ENCODE peak calls at places on chromosomes 12 and 14, in five cellular contexts. One of them, this sample, is unnamed.

GRCh38 chr12:65389436-65389835 is 111.0 kb downstream of the MSRB3 start:
- DNase-seq in mesenchymal stem cell: no peak
- DNase-seq in neuronal stem cell: no peak
- DNase-seq in pancreas: no peak
- DNase-seq in uterus: no peak
- DNase-seq in this sample: no peak

GRCh38 chr12:3416670-3417069 is 74.3 kb upstream of the PRMT8 start:
- DNase-seq in mesenchymal stem cell: no peak
- DNase-seq in neuronal stem cell: no peak
- DNase-seq in pancreas: no peak
- DNase-seq in uterus: no peak
- DNase-seq in this sample: no peak

GRCh38 chr14:55581011-55581806 is 1.2 kb downstream of the KTN1 start:
- DNase-seq in mesenchymal stem cell: peak; percentile 58
- DNase-seq in neuronal stem cell: no peak
- DNase-seq in pancreas: peak; percentile 44
- DNase-seq in uterus: peak; percentile 31
- DNase-seq in this sample: no peak

GRCh38 chr12:47808574-47809380 is 10.9 kb downstream of the HDAC7 start:
- DNase-seq in mesenchymal stem cell: peak; percentile 66
- DNase-seq in neuronal stem cell: no peak
- DNase-seq in pancreas: no peak
- DNase-seq in uterus: no peak
- DNase-seq in this sample: no peak

GRCh38 chr12:112971248-112971647 is 7.1 kb upstream of the OAS2 start:
- DNase-seq in mesenchymal stem cell: no peak
- DNase-seq in neuronal stem cell: no peak
- DNase-seq in pancreas: no peak
- DNase-seq in uterus: no peak
- DNase-seq in this sample: no peak

GRCh38 chr12:9710584-9711375 is 22.1 kb downstream of the CLECL1 start:
- DNase-seq in mesenchymal stem cell: no peak
- DNase-seq in neuronal stem cell: no peak
- DNase-seq in pancreas: no peak
- DNase-seq in uterus: no peak
- DNase-seq in this sample: no peak

GRCh38 chr12:47458273-47458672 is 247.6 kb downstream of the RPAP3 start:
- DNase-seq in mesenchymal stem cell: no peak
- DNase-seq in neuronal stem cell: no peak
- DNase-seq in pancreas: peak; percentile 11
- DNase-seq in uterus: no peak
- DNase-seq in this sample: no peak

GRCh38 chr12:111160350-111161142 is 208.3 kb downstream of the PHETA1 start:
- DNase-seq in mesenchymal stem cell: no peak
- DNase-seq in neuronal stem cell: no peak
- DNase-seq in pancreas: no peak
- DNase-seq in uterus: no peak
- DNase-seq in this sample: no peak

GRCh38 chr14:104334812-104335161 is 196.4 kb downstream of the KIF26A start:
- DNase-seq in mesenchymal stem cell: no peak
- DNase-seq in neuronal stem cell: no peak
- DNase-seq in pancreas: no peak
- DNase-seq in uterus: no peak
- DNase-seq in this sample: no peak

GRCh38 chr14:45664668-45665356 is 411.8 kb upstream of the MIS18BP1 start:
- DNase-seq in mesenchymal stem cell: no peak
- DNase-seq in neuronal stem cell: no peak
- DNase-seq in pancreas: no peak
- DNase-seq in uterus: no peak
- DNase-seq in this sample: no peak

GRCh38 chr12:6827437-6827894 is 741 bp upstream of the P3H3 start:
- DNase-seq in mesenchymal stem cell: peak; percentile 91
- DNase-seq in neuronal stem cell: peak; percentile 83
- DNase-seq in pancreas: peak; percentile 74
- DNase-seq in uterus: peak; percentile 92
- DNase-seq in this sample: peak; percentile 81

GRCh38 chr12:54602661-54603060 is 14.2 kb upstream of the PPP1R1A start:
- DNase-seq in mesenchymal stem cell: no peak
- DNase-seq in neuronal stem cell: no peak
- DNase-seq in pancreas: no peak
- DNase-seq in uterus: no peak
- DNase-seq in this sample: no peak

GRCh38 chr12:71405884-71406283 is 33.7 kb upstream of the LGR5 start:
- DNase-seq in mesenchymal stem cell: no peak
- DNase-seq in neuronal stem cell: no peak
- DNase-seq in pancreas: no peak
- DNase-seq in uterus: no peak
- DNase-seq in this sample: no peak

GRCh38 chr14:21066882-21067502 is 3.1 kb upstream of the ARHGEF40 start:
- DNase-seq in mesenchymal stem cell: peak; percentile 19
- DNase-seq in neuronal stem cell: no peak
- DNase-seq in pancreas: no peak
- DNase-seq in uterus: no peak
- DNase-seq in this sample: no peak

GRCh38 chr12:120117961-120118709 is 1.6 kb upstream of the RAB35 start:
- DNase-seq in mesenchymal stem cell: peak; percentile 88
- DNase-seq in neuronal stem cell: no peak
- DNase-seq in pancreas: no peak
- DNase-seq in uterus: no peak
- DNase-seq in this sample: no peak

GRCh38 chr14:103136388-103137271 is 13.4 kb downstream of the TNFAIP2 start:
- DNase-seq in mesenchymal stem cell: peak; percentile 77
- DNase-seq in neuronal stem cell: no peak
- DNase-seq in pancreas: no peak
- DNase-seq in uterus: peak; percentile 69
- DNase-seq in this sample: peak; percentile 68

GRCh38 chr12:121793836-121794531 is 496 bp upstream of the RHOF start:
- DNase-seq in mesenchymal stem cell: peak; percentile 92
- DNase-seq in neuronal stem cell: peak; percentile 89
- DNase-seq in pancreas: peak; percentile 94
- DNase-seq in uterus: peak; percentile 94
- DNase-seq in this sample: peak; percentile 86

GRCh38 chr14:64279719-64280668 is 14.2 kb downstream of the ESR2 start:
- DNase-seq in mesenchymal stem cell: no peak
- DNase-seq in neuronal stem cell: no peak
- DNase-seq in pancreas: no peak
- DNase-seq in uterus: no peak
- DNase-seq in this sample: peak; percentile 12

GRCh38 chr12:108691995-108692808 is 39.1 kb downstream of the CORO1C start:
- DNase-seq in mesenchymal stem cell: peak; percentile 81
- DNase-seq in neuronal stem cell: no peak
- DNase-seq in pancreas: peak; percentile 14
- DNase-seq in uterus: no peak
- DNase-seq in this sample: no peak

GRCh38 chr14:93536945-93537344 is 106.2 kb downstream of the UNC79 start:
- DNase-seq in mesenchymal stem cell: no peak
- DNase-seq in neuronal stem cell: no peak
- DNase-seq in pancreas: no peak
- DNase-seq in uterus: no peak
- DNase-seq in this sample: no peak

GRCh38 chr14:99264691-99265090 is 7.3 kb downstream of the BCL11B start:
- DNase-seq in mesenchymal stem cell: no peak
- DNase-seq in neuronal stem cell: no peak
- DNase-seq in pancreas: no peak
- DNase-seq in uterus: no peak
- DNase-seq in this sample: no peak

GRCh38 chr14:99262977-99263448 is 9.0 kb downstream of the BCL11B start:
- DNase-seq in mesenchymal stem cell: no peak
- DNase-seq in neuronal stem cell: no peak
- DNase-seq in pancreas: no peak
- DNase-seq in uterus: no peak
- DNase-seq in this sample: no peak

GRCh38 chr14:99261916-99262787 is 9.8 kb downstream of the BCL11B start:
- DNase-seq in mesenchymal stem cell: no peak
- DNase-seq in neuronal stem cell: no peak
- DNase-seq in pancreas: no peak
- DNase-seq in uterus: no peak
- DNase-seq in this sample: no peak

GRCh38 chr14:99265571-99265970 is 6.4 kb downstream of the BCL11B start:
- DNase-seq in mesenchymal stem cell: no peak
- DNase-seq in neuronal stem cell: no peak
- DNase-seq in pancreas: no peak
- DNase-seq in uterus: no peak
- DNase-seq in this sample: no peak

GRCh38 chr14:99263564-99264330 is 8.2 kb downstream of the BCL11B start:
- DNase-seq in mesenchymal stem cell: no peak
- DNase-seq in neuronal stem cell: no peak
- DNase-seq in pancreas: no peak
- DNase-seq in uterus: no peak
- DNase-seq in this sample: no peak
- H3K27me3 ChIP-seq in mesenchymal stem cell: peaks cover 66% of the 10 kb centered on the region
- H3K27me3 ChIP-seq in neuronal stem cell: peaks cover 99% of the 10 kb centered on the region
- H3K27me3 ChIP-seq in pancreas: no peaks in the 10 kb centered on the region
- H3K27me3 ChIP-seq in uterus: peaks cover 5% of the 10 kb centered on the region
- H3K27me3 ChIP-seq in this sample: peaks cover 14% of the 10 kb centered on the region

DNA sequence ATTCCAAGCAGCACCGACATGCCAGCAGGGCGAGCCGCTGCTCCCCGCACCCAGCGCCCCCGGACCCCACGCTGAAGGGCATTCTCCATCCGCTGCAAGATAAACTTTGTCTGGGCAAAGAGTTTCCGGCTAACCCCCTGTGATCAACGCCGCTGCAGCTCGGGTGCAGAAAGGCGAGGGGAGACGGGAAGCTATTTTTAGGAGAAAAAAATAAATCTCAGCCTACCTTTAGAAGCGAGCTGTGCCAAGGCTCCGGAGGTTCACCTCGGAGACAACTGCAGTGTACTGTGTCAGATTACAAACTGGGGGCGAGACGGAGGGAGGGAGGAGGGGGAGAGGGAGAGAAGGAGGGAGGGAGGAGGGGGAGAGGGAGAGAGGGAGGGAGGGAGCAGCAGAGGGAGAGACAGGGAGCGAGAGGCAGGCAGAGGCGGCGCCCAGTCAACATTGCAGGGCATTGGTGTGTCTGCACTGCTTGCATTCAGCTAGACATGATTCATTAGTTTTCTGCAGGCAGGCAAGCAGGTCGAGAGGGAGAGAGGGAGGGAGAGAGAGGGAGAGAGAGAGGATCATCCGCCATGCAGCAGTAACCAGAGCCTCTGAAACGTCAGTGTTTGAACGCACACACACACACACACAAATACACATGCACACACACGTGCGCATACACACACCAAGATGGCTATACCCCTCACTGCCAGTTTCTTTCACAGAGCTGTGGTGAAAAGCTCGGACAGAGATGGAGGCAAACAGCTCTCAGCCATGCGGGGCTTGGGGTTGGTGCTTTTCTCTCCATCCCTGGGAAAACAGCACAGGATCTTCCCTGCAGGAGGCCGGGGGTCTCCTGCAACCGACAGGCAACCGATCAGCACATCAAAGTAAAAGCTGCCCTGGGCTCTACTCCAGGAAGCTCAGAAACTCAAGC is at the start of gene RIMBP2:
- DNase-seq in mesenchymal stem cell: peak; percentile 0
- DNase-seq in neuronal stem cell: peak; percentile 68
- DNase-seq in pancreas: no peak
- DNase-seq in uterus: peak; percentile 46
- DNase-seq in this sample: peak; percentile 28
- H3K27me3 ChIP-seq in mesenchymal stem cell: peaks cover 64% of the 10 kb centered on the region
- H3K27me3 ChIP-seq in neuronal stem cell: peaks cover 58% of the 10 kb centered on the region
- H3K27me3 ChIP-seq in pancreas: no peaks in the 10 kb centered on the region
- H3K27me3 ChIP-seq in uterus: no peaks in the 10 kb centered on the region
- H3K27me3 ChIP-seq in this sample: peaks cover 31% of the 10 kb centered on the region

DNA sequence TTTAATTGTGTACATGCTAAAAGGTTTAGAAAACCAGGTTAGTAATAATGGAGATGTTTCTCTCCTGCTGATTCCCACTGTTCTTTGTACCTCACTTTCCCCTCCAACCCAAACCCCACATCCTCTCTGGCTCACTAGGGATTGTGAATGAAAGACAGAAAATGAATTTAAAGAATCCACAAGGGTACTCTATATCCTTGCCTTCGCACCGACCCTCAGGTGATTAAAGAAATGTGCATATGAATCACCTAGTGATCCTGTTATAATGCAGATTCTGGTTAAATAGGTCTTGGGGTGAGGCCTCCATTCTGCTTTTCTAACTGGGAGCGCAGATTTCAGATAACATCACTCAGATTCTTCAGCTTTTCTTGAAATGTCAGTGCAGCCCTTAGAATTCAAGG is 84.3 kb upstream of the OTX2 start:
- DNase-seq in mesenchymal stem cell: no peak
- DNase-seq in neuronal stem cell: no peak
- DNase-seq in pancreas: no peak
- DNase-seq in uterus: no peak
- DNase-seq in this sample: no peak
- H3K27me3 ChIP-seq in mesenchymal stem cell: peaks cover 10% of the 10 kb centered on the region
- H3K27me3 ChIP-seq in neuronal stem cell: peaks cover 48% of the 10 kb centered on the region
- H3K27me3 ChIP-seq in pancreas: no peaks in the 10 kb centered on the region
- H3K27me3 ChIP-seq in uterus: no peaks in the 10 kb centered on the region
- H3K27me3 ChIP-seq in this sample: no peaks in the 10 kb centered on the region

GRCh38 chr12:57470970-57471656 is 8.6 kb downstream of the ARHGAP9 start:
- DNase-seq in mesenchymal stem cell: no peak
- DNase-seq in neuronal stem cell: no peak
- DNase-seq in pancreas: no peak
- DNase-seq in uterus: no peak
- DNase-seq in this sample: no peak
- H3K27me3 ChIP-seq in mesenchymal stem cell: peaks cover 95% of the 10 kb centered on the region
- H3K27me3 ChIP-seq in neuronal stem cell: peaks cover 36% of the 10 kb centered on the region
- H3K27me3 ChIP-seq in pancreas: no peaks in the 10 kb centered on the region
- H3K27me3 ChIP-seq in uterus: peaks cover 5% of the 10 kb centered on the region
- H3K27me3 ChIP-seq in this sample: peaks cover 45% of the 10 kb centered on the region

GRCh38 chr12:117854339-117855012 is 114.3 kb downstream of the KSR2 start:
- DNase-seq in mesenchymal stem cell: peak; percentile 51
- DNase-seq in neuronal stem cell: peak; percentile 71
- DNase-seq in pancreas: peak; percentile 37
- DNase-seq in uterus: no peak
- DNase-seq in this sample: peak; percentile 55
- H3K27me3 ChIP-seq in mesenchymal stem cell: peaks cover 30% of the 10 kb centered on the region
- H3K27me3 ChIP-seq in neuronal stem cell: no peaks in the 10 kb centered on the region
- H3K27me3 ChIP-seq in pancreas: no peaks in the 10 kb centered on the region
- H3K27me3 ChIP-seq in uterus: no peaks in the 10 kb centered on the region
- H3K27me3 ChIP-seq in this sample: no peaks in the 10 kb centered on the region

This sample was measured in brain microvascular endothelial cell.